ENCODE peak calls at places on chromosomes 4 and X, in ten cellular contexts. H is pancreas; F is naive thymus-derived CD8-positive, alpha-beta T cell; T is lower lobe of right lung; W is left colon; C is HepG2; V is left cardiac atrium; U is RWPE2; E is right cardiac atrium; R is memory B cell. A is an unnamed sample.
A peak's percentile ranks its signal among the peaks of the same experiment; 100 is the strongest.

GRCh38 chr4:99894998-99895397 is 771 bp upstream of the LAMTOR3 start:
- ATAC-seq in H (no peak), U (no peak), C (no peak), E (no peak), W (no peak), V (no peak), R (no peak), F (no peak), T (no peak), A (no peak)

GRCh38 chr4:121800638-121800960 is 524 bp upstream of the EXOSC9 start:
- ATAC-seq in R (peak; percentile 36), W (peak; percentile 13), E (peak; percentile 32), T (peak; percentile 19), U (no peak), F (peak; percentile 37), H (peak; percentile 41), C (peak; percentile 38), V (peak; percentile 43), A (no peak)

GRCh38 chrX:63513825-63514574 is 162.9 kb upstream of the SPIN4 start:
- ATAC-seq in F (no peak), U (peak; percentile 23), E (peak; percentile 66), C (no peak), V (peak; percentile 79), T (no peak), W (no peak), R (no peak), H (peak; percentile 89), A (no peak)

GRCh38 chr4:140222175-140222574 is 68.2 kb upstream of the MAML3 start:
- ATAC-seq in T (no peak), F (no peak), U (peak; percentile 96), H (no peak), C (no peak), W (no peak), R (no peak), V (no peak), E (no peak), A (peak; percentile 60)

GRCh38 chr4:82975792-82976191 is 34.8 kb downstream of the LIN54 start:
- ATAC-seq in T (no peak), W (no peak), H (no peak), E (no peak), V (no peak), F (no peak), C (no peak), R (no peak), U (no peak), A (no peak)

GRCh38 chr4:152239216-152239615 is 296.7 kb downstream of the FBXW7 start:
- ATAC-seq in C (no peak), H (no peak), E (no peak), R (no peak), F (no peak), T (no peak), U (no peak), W (no peak), V (no peak), A (no peak)

GRCh38 chrX:20361081-20361889 is 94.6 kb upstream of the RPS6KA3 start:
- ATAC-seq in H (peak; percentile 53), T (peak; percentile 52), C (peak; percentile 56), U (no peak), V (peak; percentile 9), F (no peak), W (peak; percentile 37), E (peak; percentile 24), R (no peak), A (no peak)

GRCh38 chr4:83276299-83277040 is 8.1 kb downstream of the COQ2 start:
- ATAC-seq in F (no peak), E (no peak), T (no peak), W (no peak), H (no peak), U (no peak), C (no peak), V (no peak), R (peak; percentile 77), A (no peak)

GRCh38 chrX:65588795-65589194 is 54.2 kb upstream of the LAS1L start:
- ATAC-seq in F (no peak), W (no peak), E (no peak), R (no peak), V (no peak), U (no peak), H (no peak), T (no peak), C (no peak), A (no peak)

GRCh38 chrX:39477438-39478120 is 620.2 kb downstream of the BCOR start:
- ATAC-seq in R (peak; percentile 46), C (peak; percentile 47), T (peak; percentile 74), W (peak; percentile 58), F (peak; percentile 95), V (peak; percentile 88), U (no peak), E (peak; percentile 83), H (peak; percentile 73), A (peak; percentile 78)

GRCh38 chrX:132406106-132406505 is 82.7 kb downstream of the MBNL3 start:
- ATAC-seq in R (no peak), U (no peak), H (no peak), C (no peak), W (no peak), E (no peak), F (no peak), V (no peak), T (no peak), A (no peak)

GRCh38 chr4:2365913-2366210 is 52.6 kb downstream of the ZFYVE28 start:
- ATAC-seq in R (no peak), C (no peak), U (no peak), T (no peak), V (no peak), H (no peak), F (no peak), W (no peak), E (no peak), A (no peak)

GRCh38 chrX:45714864-45715263 is 514.2 kb upstream of the DIPK2B start:
- ATAC-seq in H (peak; percentile 33), E (no peak), T (peak; percentile 51), F (no peak), W (peak; percentile 88), V (peak; percentile 44), U (peak; percentile 11), C (no peak), R (peak; percentile 47), A (peak; percentile 32)

GRCh38 chrX:69362889-69363288 is 141.2 kb upstream of the NALF2 start:
- ATAC-seq in C (no peak), E (peak; percentile 67), F (no peak), U (no peak), T (no peak), W (no peak), R (no peak), V (peak; percentile 30), H (no peak), A (no peak)

GRCh38 chr4:53730431-53730830 is 139.1 kb upstream of the LNX1 start:
- ATAC-seq in T (no peak), U (no peak), R (no peak), W (no peak), E (no peak), H (no peak), C (no peak), V (no peak), F (no peak), A (no peak)

GRCh38 chrX:136810493-136810892 is 29.8 kb upstream of the ARHGEF6 start:
- ATAC-seq in F (peak; percentile 39), U (no peak), R (no peak), T (no peak), W (no peak), E (no peak), V (no peak), H (no peak), C (no peak), A (no peak)

GRCh38 chrX:111124418-111124817 is 28.4 kb downstream of the PAK3 start:
- ATAC-seq in E (no peak), C (no peak), W (no peak), R (no peak), H (no peak), V (no peak), F (no peak), T (no peak), U (no peak), A (no peak)